ENCODE peak calls at places on chromosome 6, in six cellular contexts. One of them, this sample, is unnamed.

GRCh38 chr6:88730602-88731001 is 232.8 kb downstream of the RNGTT start:
- DNase-seq in HCT116: no peak
- DNase-seq in hepatocyte: no peak
- DNase-seq in MM.1S: no peak
- DNase-seq in GM23248: peak
- DNase-seq in PC-3: peak
- DNase-seq in this sample: no peak

GRCh38 chr6:8499540-8499939 is 64.2 kb upstream of the SLC35B3 start:
- DNase-seq in HCT116: peak
- DNase-seq in hepatocyte: peak
- DNase-seq in MM.1S: no peak
- DNase-seq in GM23248: peak
- DNase-seq in PC-3: peak
- DNase-seq in this sample: peak

GRCh38 chr6:56288347-56288746 is 41.0 kb upstream of the COL21A1 start:
- DNase-seq in HCT116: no peak
- DNase-seq in hepatocyte: no peak
- DNase-seq in MM.1S: no peak
- DNase-seq in GM23248: no peak
- DNase-seq in PC-3: peak
- DNase-seq in this sample: no peak

GRCh38 chr6:34032856-34033255 is 113.0 kb downstream of the GRM4 start:
- DNase-seq in HCT116: no peak
- DNase-seq in hepatocyte: no peak
- DNase-seq in MM.1S: no peak
- DNase-seq in GM23248: no peak
- DNase-seq in PC-3: no peak
- DNase-seq in this sample: no peak

GRCh38 chr6:71602385-71602949 is 283.9 kb upstream of the RIMS1 start:
- DNase-seq in HCT116: no peak
- DNase-seq in hepatocyte: no peak
- DNase-seq in MM.1S: no peak
- DNase-seq in GM23248: peak
- DNase-seq in PC-3: peak
- DNase-seq in this sample: no peak

GRCh38 chr6:145360865-145361264 is 374.5 kb downstream of the EPM2A start:
- DNase-seq in HCT116: no peak
- DNase-seq in hepatocyte: no peak
- DNase-seq in MM.1S: no peak
- DNase-seq in GM23248: no peak
- DNase-seq in PC-3: no peak
- DNase-seq in this sample: no peak

GRCh38 chr6:127971386-127971785 is 70.5 kb upstream of the THEMIS start:
- DNase-seq in HCT116: no peak
- DNase-seq in hepatocyte: no peak
- DNase-seq in MM.1S: no peak
- DNase-seq in GM23248: no peak
- DNase-seq in PC-3: no peak
- DNase-seq in this sample: no peak

GRCh38 chr6:96947055-96947454 is 22.5 kb downstream of the KLHL32 start:
- DNase-seq in HCT116: no peak
- DNase-seq in hepatocyte: no peak
- DNase-seq in MM.1S: peak
- DNase-seq in GM23248: no peak
- DNase-seq in PC-3: no peak
- DNase-seq in this sample: no peak

GRCh38 chr6:19830171-19830570 is 7.0 kb upstream of the ID4 start:
- DNase-seq in HCT116: no peak
- DNase-seq in hepatocyte: peak
- DNase-seq in MM.1S: no peak
- DNase-seq in GM23248: peak
- DNase-seq in PC-3: peak
- DNase-seq in this sample: no peak

GRCh38 chr6:107144014-107144413 is 28.7 kb upstream of the BEND3 start:
- DNase-seq in HCT116: peak
- DNase-seq in hepatocyte: no peak
- DNase-seq in MM.1S: peak
- DNase-seq in GM23248: no peak
- DNase-seq in PC-3: no peak
- DNase-seq in this sample: no peak

GRCh38 chr6:149128489-149129145 is 188.9 kb upstream of the TAB2 start:
- DNase-seq in HCT116: no peak
- DNase-seq in hepatocyte: no peak
- DNase-seq in MM.1S: no peak
- DNase-seq in GM23248: no peak
- DNase-seq in PC-3: no peak
- DNase-seq in this sample: peak

GRCh38 chr6:12182676-12183075 is 107.5 kb upstream of the EDN1 start:
- DNase-seq in HCT116: no peak
- DNase-seq in hepatocyte: no peak
- DNase-seq in MM.1S: no peak
- DNase-seq in GM23248: peak
- DNase-seq in PC-3: peak
- DNase-seq in this sample: no peak

GRCh38 chr6:36024154-36024760 is at the start of gene SLC26A8:
- DNase-seq in HCT116: no peak
- DNase-seq in hepatocyte: peak
- DNase-seq in MM.1S: no peak
- DNase-seq in GM23248: no peak
- DNase-seq in PC-3: no peak
- DNase-seq in this sample: no peak

GRCh38 chr6:18314317-18314997 is 50.1 kb upstream of the DEK start:
- DNase-seq in HCT116: no peak
- DNase-seq in hepatocyte: no peak
- DNase-seq in MM.1S: no peak
- DNase-seq in GM23248: no peak
- DNase-seq in PC-3: no peak
- DNase-seq in this sample: no peak

GRCh38 chr6:221531-222349 is 70.5 kb upstream of the DUSP22 start:
- DNase-seq in HCT116: no peak
- DNase-seq in hepatocyte: no peak
- DNase-seq in MM.1S: peak
- DNase-seq in GM23248: no peak
- DNase-seq in PC-3: peak
- DNase-seq in this sample: no peak

GRCh38 chr6:4274382-4275082 is 139.2 kb upstream of the ECI2 start:
- DNase-seq in HCT116: no peak
- DNase-seq in hepatocyte: no peak
- DNase-seq in MM.1S: no peak
- DNase-seq in GM23248: peak
- DNase-seq in PC-3: no peak
- DNase-seq in this sample: no peak

GRCh38 chr6:39003072-39003471 is 45.5 kb upstream of the GLP1R start:
- DNase-seq in HCT116: no peak
- DNase-seq in hepatocyte: no peak
- DNase-seq in MM.1S: no peak
- DNase-seq in GM23248: no peak
- DNase-seq in PC-3: peak
- DNase-seq in this sample: no peak

DNA sequence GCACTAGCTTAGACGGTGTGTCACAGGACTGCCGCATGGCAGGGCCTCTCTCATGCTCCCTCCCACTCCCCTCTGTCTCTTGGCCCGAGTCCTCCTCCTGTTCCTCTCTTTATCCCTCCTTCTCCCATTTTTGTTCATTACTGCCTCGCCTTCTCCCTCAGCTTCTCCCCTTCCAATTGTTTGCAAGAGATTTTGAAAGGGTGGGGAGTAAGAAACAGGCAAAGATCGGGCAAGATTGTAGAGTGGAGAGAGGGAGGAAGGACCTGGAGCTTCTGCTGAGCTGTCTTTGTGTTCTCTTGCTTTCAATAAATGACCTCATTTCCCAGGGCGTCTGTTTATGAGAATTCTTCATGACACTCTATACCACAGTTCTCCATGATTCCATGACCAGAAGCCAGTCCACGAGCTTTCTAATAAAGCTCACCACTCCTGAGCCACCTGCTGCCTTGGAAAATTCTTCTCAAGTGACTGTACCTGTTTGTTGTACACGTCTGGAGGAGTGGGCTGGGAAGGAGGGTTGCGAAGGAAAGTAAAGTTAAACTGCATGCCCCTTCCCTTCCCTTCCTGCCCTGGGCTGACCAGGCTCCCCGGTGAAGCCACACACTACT is 50.0 kb upstream of the PLEKHG1 start:
- DNase-seq in HCT116: no peak
- DNase-seq in hepatocyte: no peak
- DNase-seq in MM.1S: no peak
- DNase-seq in GM23248: no peak
- DNase-seq in PC-3: peak
- DNase-seq in this sample: no peak
- TF ChIP-seq EZH2phosphoT487 in HCT116: no peak
- TF ChIP-seq EZH2phosphoT487 in hepatocyte: no peak
- TF ChIP-seq EZH2phosphoT487 in MM.1S: no peak
- TF ChIP-seq EZH2phosphoT487 in GM23248: no peak
- TF ChIP-seq EZH2phosphoT487 in PC-3: no peak
- TF ChIP-seq EZH2phosphoT487 in this sample: no peak

GRCh38 chr6:2477723-2478122 is 232.3 kb upstream of the GMDS start:
- DNase-seq in HCT116: no peak
- DNase-seq in hepatocyte: no peak
- DNase-seq in MM.1S: no peak
- DNase-seq in GM23248: no peak
- DNase-seq in PC-3: no peak
- DNase-seq in this sample: no peak

GRCh38 chr6:2471474-2471873 is 226.1 kb upstream of the GMDS start:
- DNase-seq in HCT116: no peak
- DNase-seq in hepatocyte: no peak
- DNase-seq in MM.1S: no peak
- DNase-seq in GM23248: no peak
- DNase-seq in PC-3: no peak
- DNase-seq in this sample: no peak

GRCh38 chr6:2480267-2480966 is 235.0 kb upstream of the GMDS start:
- DNase-seq in HCT116: no peak
- DNase-seq in hepatocyte: no peak
- DNase-seq in MM.1S: no peak
- DNase-seq in GM23248: no peak
- DNase-seq in PC-3: no peak
- DNase-seq in this sample: no peak

GRCh38 chr6:2478200-2478599 is 232.8 kb upstream of the GMDS start:
- DNase-seq in HCT116: no peak
- DNase-seq in hepatocyte: no peak
- DNase-seq in MM.1S: no peak
- DNase-seq in GM23248: peak
- DNase-seq in PC-3: no peak
- DNase-seq in this sample: no peak

GRCh38 chr6:2476376-2476775 is 231.0 kb upstream of the GMDS start:
- DNase-seq in HCT116: peak
- DNase-seq in hepatocyte: peak
- DNase-seq in MM.1S: no peak
- DNase-seq in GM23248: peak
- DNase-seq in PC-3: peak
- DNase-seq in this sample: no peak
- TF ChIP-seq EZH2phosphoT487 in HCT116: no peak
- TF ChIP-seq EZH2phosphoT487 in hepatocyte: no peak
- TF ChIP-seq EZH2phosphoT487 in MM.1S: no peak
- TF ChIP-seq EZH2phosphoT487 in GM23248: no peak
- TF ChIP-seq EZH2phosphoT487 in PC-3: no peak
- TF ChIP-seq EZH2phosphoT487 in this sample: no peak

GRCh38 chr6:151276112-151276745 is 36.5 kb downstream of the AKAP12 start:
- DNase-seq in HCT116: no peak
- DNase-seq in hepatocyte: peak
- DNase-seq in MM.1S: no peak
- DNase-seq in GM23248: peak
- DNase-seq in PC-3: no peak
- DNase-seq in this sample: no peak
- TF ChIP-seq EZH2phosphoT487 in HCT116: no peak
- TF ChIP-seq EZH2phosphoT487 in hepatocyte: no peak
- TF ChIP-seq EZH2phosphoT487 in MM.1S: no peak
- TF ChIP-seq EZH2phosphoT487 in GM23248: no peak
- TF ChIP-seq EZH2phosphoT487 in PC-3: no peak
- TF ChIP-seq EZH2phosphoT487 in this sample: no peak

GRCh38 chr6:164069352-164070022 is 655.0 kb downstream of the QKI start:
- DNase-seq in HCT116: no peak
- DNase-seq in hepatocyte: no peak
- DNase-seq in MM.1S: no peak
- DNase-seq in GM23248: no peak
- DNase-seq in PC-3: no peak
- DNase-seq in this sample: no peak
- TF ChIP-seq EZH2phosphoT487 in HCT116: no peak
- TF ChIP-seq EZH2phosphoT487 in hepatocyte: no peak
- TF ChIP-seq EZH2phosphoT487 in MM.1S: no peak
- TF ChIP-seq EZH2phosphoT487 in GM23248: no peak
- TF ChIP-seq EZH2phosphoT487 in PC-3: no peak
- TF ChIP-seq EZH2phosphoT487 in this sample: no peak

GRCh38 chr6:158627168-158627939 is 17.2 kb downstream of the DYNLT1 start:
- DNase-seq in HCT116: no peak
- DNase-seq in hepatocyte: no peak
- DNase-seq in MM.1S: no peak
- DNase-seq in GM23248: no peak
- DNase-seq in PC-3: no peak
- DNase-seq in this sample: no peak
- TF ChIP-seq EZH2phosphoT487 in HCT116: no peak
- TF ChIP-seq EZH2phosphoT487 in hepatocyte: no peak
- TF ChIP-seq EZH2phosphoT487 in MM.1S: no peak
- TF ChIP-seq EZH2phosphoT487 in GM23248: no peak
- TF ChIP-seq EZH2phosphoT487 in PC-3: no peak
- TF ChIP-seq EZH2phosphoT487 in this sample: no peak

DNA sequence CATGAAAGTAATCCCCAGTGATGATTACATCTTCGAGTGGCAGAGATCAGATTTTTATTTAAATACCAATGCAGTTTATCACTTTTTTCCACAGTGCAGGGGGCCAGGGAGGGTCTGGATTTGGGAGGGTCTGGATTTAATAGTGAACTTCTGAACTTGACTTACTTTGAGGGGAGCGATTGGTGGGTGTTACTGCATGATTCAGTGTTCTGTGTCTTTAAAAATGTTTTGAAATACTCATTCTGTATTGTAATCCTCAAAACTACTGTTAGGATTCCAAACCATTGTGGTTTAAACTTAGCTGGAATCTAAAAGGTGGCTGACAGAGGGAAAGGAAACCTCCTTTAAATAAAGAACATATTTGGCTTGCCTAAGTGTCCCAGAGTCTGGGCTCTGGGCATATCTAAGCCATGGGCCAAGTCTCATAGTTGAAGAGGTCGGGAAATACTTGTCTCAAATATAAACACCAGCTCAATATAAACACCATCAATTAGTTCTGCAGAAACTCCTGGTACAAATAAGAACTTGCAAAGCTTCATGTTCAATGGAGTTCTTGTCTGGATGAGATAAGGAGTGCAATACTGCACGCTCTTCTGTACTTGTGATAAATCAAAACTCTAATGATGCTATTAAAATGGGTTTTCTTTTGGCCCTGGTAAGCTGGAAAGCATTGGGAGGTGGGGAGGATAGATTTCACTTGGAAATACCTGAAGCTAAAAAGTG is 14.4 kb downstream of the JARID2 start:
- DNase-seq in HCT116: no peak
- DNase-seq in hepatocyte: no peak
- DNase-seq in MM.1S: no peak
- DNase-seq in GM23248: peak
- DNase-seq in PC-3: peak
- DNase-seq in this sample: no peak
- TF ChIP-seq EZH2phosphoT487 in HCT116: no peak
- TF ChIP-seq EZH2phosphoT487 in hepatocyte: no peak
- TF ChIP-seq EZH2phosphoT487 in MM.1S: no peak
- TF ChIP-seq EZH2phosphoT487 in GM23248: no peak
- TF ChIP-seq EZH2phosphoT487 in PC-3: no peak
- TF ChIP-seq EZH2phosphoT487 in this sample: no peak

GRCh38 chr6:116773886-116774285 is 8.4 kb upstream of the FAM162B start:
- DNase-seq in HCT116: no peak
- DNase-seq in hepatocyte: no peak
- DNase-seq in MM.1S: no peak
- DNase-seq in GM23248: no peak
- DNase-seq in PC-3: peak
- DNase-seq in this sample: no peak

GRCh38 chr6:116783852-116784251 is 18.3 kb upstream of the FAM162B start:
- DNase-seq in HCT116: no peak
- DNase-seq in hepatocyte: peak
- DNase-seq in MM.1S: no peak
- DNase-seq in GM23248: peak
- DNase-seq in PC-3: no peak
- DNase-seq in this sample: no peak

GRCh38 chr6:116779569-116780164 is 14.1 kb upstream of the FAM162B start:
- DNase-seq in HCT116: peak
- DNase-seq in hepatocyte: peak
- DNase-seq in MM.1S: peak
- DNase-seq in GM23248: peak
- DNase-seq in PC-3: peak
- DNase-seq in this sample: peak
- TF ChIP-seq EZH2phosphoT487 in HCT116: no peak
- TF ChIP-seq EZH2phosphoT487 in hepatocyte: no peak
- TF ChIP-seq EZH2phosphoT487 in MM.1S: no peak
- TF ChIP-seq EZH2phosphoT487 in GM23248: no peak
- TF ChIP-seq EZH2phosphoT487 in PC-3: no peak
- TF ChIP-seq EZH2phosphoT487 in this sample: no peak

This sample was measured in OCI-LY7.